ENCODE peak calls at places on chromosome 9, in nine cellular contexts. B is NCI-H510A; I is uterus; V is AG08396; X is right cardiac atrium; Y is hepatic stellate cell; F is spleen; M is NCI-H1436 treated with DMSO at 0.1 percent for 48 hours; D is activated T-cell treated with anti-CD3 and anti-CD28 coated beads, Interleukin-2, amount 50 U/mL, for 1 hour. R is an unnamed sample.

GRCh38 chr9:115138151-115138550 is 20.2 kb upstream of the TNC start:
- DNase-seq in B (no peak), I (no peak), V (no peak), X (no peak), Y (no peak), F (no peak), M (no peak), D (no peak), R (no peak)

GRCh38 chr9:81686614-81687520 is 2.5 kb downstream of the TLE1 start:
- DNase-seq in B (peak; percentile 68), I (peak; percentile 74), V (peak; percentile 79), X (peak; percentile 90), Y (peak; percentile 84), F (peak; percentile 94), M (peak; percentile 41), D (peak; percentile 34), R (peak; percentile 83)

GRCh38 chr9:10858817-10859216 is 246.0 kb upstream of the PTPRD start:
- DNase-seq in B (no peak), I (no peak), V (no peak), X (no peak), Y (no peak), F (no peak), M (no peak), D (no peak), R (no peak)

GRCh38 chr9:137150485-137151060 is 11.6 kb downstream of the GRIN1 start:
- DNase-seq in B (no peak), I (no peak), V (no peak), X (peak; percentile 56), Y (no peak), F (no peak), M (peak; percentile 75), D (no peak), R (no peak)

GRCh38 chr9:109557481-109557880 is 59.4 kb upstream of the PTPN3 start:
- DNase-seq in B (no peak), I (no peak), V (no peak), X (no peak), Y (no peak), F (no peak), M (no peak), D (no peak), R (no peak)

GRCh38 chr9:133000842-133001241 is 22.3 kb downstream of the GFI1B start:
- DNase-seq in B (no peak), I (no peak), V (no peak), X (no peak), Y (no peak), F (peak; percentile 28), M (no peak), D (no peak), R (no peak)

GRCh38 chr9:17807670-17808282 is 228.9 kb downstream of the SH3GL2 start:
- DNase-seq in B (no peak), I (no peak), V (no peak), X (no peak), Y (no peak), F (no peak), M (no peak), D (no peak), R (no peak)

GRCh38 chr9:33080534-33080933 is 4.1 kb upstream of the SMU1 start:
- DNase-seq in B (no peak), I (no peak), V (no peak), X (no peak), Y (no peak), F (no peak), M (no peak), D (no peak), R (no peak)

GRCh38 chr9:13113201-13113600 is 166.3 kb downstream of the MPDZ start:
- DNase-seq in B (no peak), I (no peak), V (no peak), X (no peak), Y (peak; percentile 13), F (no peak), M (no peak), D (no peak), R (peak; percentile 9)

GRCh38 chr9:106590759-106591505 is 272.0 kb upstream of the ZNF462 start:
- DNase-seq in B (no peak), I (no peak), V (no peak), X (no peak), Y (no peak), F (no peak), M (no peak), D (no peak), R (no peak)

GRCh38 chr9:20659474-20659962 is 24.5 kb upstream of the FOCAD start:
- DNase-seq in B (no peak), I (no peak), V (no peak), X (no peak), Y (no peak), F (no peak), M (no peak), D (no peak), R (no peak)

GRCh38 chr9:107239474-107239873 is 43.6 kb upstream of the RAD23B start:
- DNase-seq in B (no peak), I (no peak), V (no peak), X (no peak), Y (no peak), F (no peak), M (no peak), D (no peak), R (no peak)

GRCh38 chr9:6184749-6185645 is 30.6 kb upstream of the IL33 start:
- DNase-seq in B (no peak), I (peak; percentile 19), V (peak; percentile 24), X (peak; percentile 44), Y (no peak), F (no peak), M (no peak), D (no peak), R (no peak)

GRCh38 chr9:129885670-129886106 is 50.4 kb downstream of the USP20 start:
- DNase-seq in B (peak; percentile 84), I (peak; percentile 94), V (peak; percentile 94), X (peak; percentile 98), Y (peak; percentile 93), F (peak; percentile 99), M (no peak), D (peak; percentile 94), R (peak; percentile 83)

GRCh38 chr9:126550891-126551351 is 62.8 kb upstream of the LMX1B start:
- DNase-seq in B (no peak), I (no peak), V (no peak), X (no peak), Y (no peak), F (peak; percentile 35), M (no peak), D (no peak), R (no peak)

GRCh38 chr9:93108301-93109041 is 12.5 kb downstream of the CARD19 start:
- DNase-seq in B (no peak), I (peak; percentile 15), V (no peak), X (peak; percentile 41), Y (no peak), F (peak; percentile 80), M (no peak), D (peak; percentile 37), R (no peak)

GRCh38 chr9:93684161-93684765 is 107.9 kb downstream of the PHF2 start:
- DNase-seq in B (no peak), I (no peak), V (no peak), X (peak; percentile 27), Y (no peak), F (peak; percentile 42), M (no peak), D (peak; percentile 10), R (no peak)

GRCh38 chr9:38022995-38023394 is 46.0 kb downstream of the SHB start:
- DNase-seq in B (peak; percentile 74), I (no peak), V (no peak), X (no peak), Y (no peak), F (no peak), M (no peak), D (no peak), R (no peak)

GRCh38 chr9:126464694-126465441 is 138.2 kb downstream of the MVB12B start:
- DNase-seq in B (no peak), I (no peak), V (no peak), X (no peak), Y (no peak), F (peak; percentile 39), M (no peak), D (no peak), R (no peak)

GRCh38 chr9:70111042-70111602 is 67.5 kb downstream of the MAMDC2 start:
- DNase-seq in B (peak; percentile 78), I (peak; percentile 85), V (peak; percentile 56), X (peak; percentile 92), Y (peak; percentile 33), F (peak; percentile 85), M (peak; percentile 27), D (peak; percentile 49), R (peak; percentile 46)